ENCODE peak calls at places on chromosomes 4 and X, in seven cellular contexts. O, C, U, D, Q, G and K are unnamed samples.

GRCh38 chrX:8815460-8816065 is 14.4 kb upstream of the FAM9A start:
- DNase-seq in G (no peak), Q (peak; percentile 51), U (no peak), D (peak; percentile 36), C (peak; percentile 53), O (no peak), K (peak; percentile 12)

GRCh38 chr4:57020467-57021101 is 41.9 kb downstream of the POLR2B start:
- DNase-seq in Q (no peak), U (no peak), O (no peak), C (no peak), G (no peak), D (no peak), K (no peak)

GRCh38 chrX:14420876-14421275 is 108.5 kb upstream of the GLRA2 start:
- DNase-seq in C (no peak), G (no peak), O (no peak), Q (no peak), U (no peak), D (no peak), K (no peak)

GRCh38 chrX:49165901-49166881 is 3.6 kb downstream of the MAGIX start:
- DNase-seq in D (no peak), O (peak; percentile 89), C (peak; percentile 97), G (peak; percentile 61), Q (peak; percentile 86), U (peak; percentile 52), K (no peak)

GRCh38 chr4:150867148-150867547 is 147.9 kb downstream of the LRBA start:
- DNase-seq in Q (peak; percentile 78), U (peak; percentile 7), G (no peak), C (peak; percentile 78), O (no peak), D (peak; percentile 40), K (peak; percentile 60)

GRCh38 chr4:113901994-113902787 is 77.3 kb downstream of the ARSJ start:
- DNase-seq in Q (no peak), D (no peak), G (peak; percentile 67), C (no peak), U (peak; percentile 38), O (no peak), K (no peak)

GRCh38 chrX:68833855-68834331 is 5.1 kb downstream of the EFNB1 start:
- DNase-seq in G (no peak), Q (no peak), C (peak; percentile 28), D (no peak), O (no peak), U (no peak), K (no peak)

GRCh38 chr4:17316566-17316965 is 195.3 kb downstream of the QDPR start:
- DNase-seq in D (no peak), C (no peak), Q (no peak), G (no peak), O (no peak), U (no peak), K (no peak)

GRCh38 chr4:63814171-63814964 is 594.9 kb downstream of the TECRL start:
- DNase-seq in C (no peak), D (no peak), O (no peak), Q (no peak), U (no peak), G (no peak), K (no peak)